ENCODE peak calls at places on chromosomes 12 and 14, in five cellular contexts. T is neural progenitor cell, Q is H9, X is fibroblast of lung, V is GM23338. J is an unnamed sample.

GRCh38 chr12:27851311-27851710 is 71.3 kb upstream of the MANSC4 start:
- DNase-seq in T (no peak), Q (no peak), X (no peak), V (no peak), J (no peak)

GRCh38 chr12:99977550-99977949 is 7.2 kb downstream of the ANKS1B start:
- DNase-seq in T (no peak), Q (no peak), X (no peak), V (no peak), J (no peak)

GRCh38 chr14:90398315-90398811 is 1.5 kb downstream of the CALM1 start:
- DNase-seq in T (peak; percentile 61), Q (peak; percentile 43), X (no peak), V (peak; percentile 22), J (peak; percentile 35)

GRCh38 chr12:16560273-16560672 is 45.7 kb downstream of the LMO3 start:
- DNase-seq in T (no peak), Q (no peak), X (no peak), V (peak; percentile 51), J (no peak)

GRCh38 chr12:124162151-124163110 is 132.5 kb upstream of the RFLNA start:
- DNase-seq in T (no peak), Q (no peak), X (no peak), V (no peak), J (peak; percentile 43)

GRCh38 chr12:42508913-42509312 is 80.6 kb downstream of the PRICKLE1 start:
- DNase-seq in T (no peak), Q (no peak), X (no peak), V (no peak), J (no peak)

GRCh38 chr12:132605892-132606291 is 4.5 kb downstream of the LRCOL1 start:
- DNase-seq in T (no peak), Q (no peak), X (no peak), V (no peak), J (no peak)

GRCh38 chr12:67714648-67715047 is 66.1 kb downstream of the DYRK2 start:
- DNase-seq in T (no peak), Q (no peak), X (no peak), V (no peak), J (peak; percentile 83)

GRCh38 chr14:101276309-101277091 is 284.8 kb upstream of the DIO3 start:
- DNase-seq in T (no peak), Q (no peak), X (no peak), V (peak; percentile 24), J (peak; percentile 92)

GRCh38 chr14:83714141-83714540 is 1815.8 kb upstream of the FLRT2 start:
- DNase-seq in T (no peak), Q (no peak), X (no peak), V (no peak), J (no peak)

GRCh38 chr12:119990382-119990874 is 1.4 kb downstream of the BICDL1 start:
- DNase-seq in T (peak; percentile 28), Q (no peak), X (no peak), V (peak; percentile 19), J (no peak)

GRCh38 chr12:84384384-84384783 is 528.2 kb downstream of the SLC6A15 start:
- DNase-seq in T (no peak), Q (no peak), X (no peak), V (no peak), J (no peak)

GRCh38 chr12:96329545-96329944 is 70.7 kb downstream of the CDK17 start:
- DNase-seq in T (no peak), Q (no peak), X (no peak), V (no peak), J (no peak)

GRCh38 chr12:96326628-96327227 is 73.5 kb downstream of the CDK17 start:
- DNase-seq in T (no peak), Q (no peak), X (no peak), V (no peak), J (no peak)

GRCh38 chr12:96327889-96328288 is 72.3 kb downstream of the CDK17 start:
- DNase-seq in T (no peak), Q (no peak), X (no peak), V (no peak), J (no peak)

GRCh38 chr12:96329018-96329417 is 71.2 kb downstream of the CDK17 start:
- DNase-seq in T (no peak), Q (no peak), X (no peak), V (no peak), J (no peak)

DNA sequence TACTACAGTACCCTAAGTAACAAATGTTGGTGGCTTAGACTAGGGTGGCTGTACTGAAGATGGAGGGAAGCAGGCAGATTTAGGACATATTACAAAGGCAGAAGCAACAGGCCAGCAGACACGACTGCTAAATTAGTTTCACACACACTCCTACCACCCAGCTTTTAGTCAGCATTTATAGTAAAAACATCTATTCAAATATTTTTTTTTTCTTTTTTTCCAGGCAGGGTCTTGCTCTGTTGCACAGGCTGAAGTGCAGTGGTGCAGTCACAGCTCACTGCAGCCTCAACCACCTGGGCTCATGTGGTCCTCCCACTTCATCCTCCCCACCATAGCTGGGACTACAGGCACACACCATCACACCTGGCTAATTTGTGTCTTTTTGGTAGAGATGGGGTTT is 72.9 kb downstream of the CDK17 start:
- DNase-seq in T (no peak), Q (no peak), X (no peak), V (no peak), J (no peak)
- H3K79me2 ChIP-seq in T (peaks cover 22% of the 10 kb centered on the region), Q (no peaks in the 10 kb centered on the region), X (peaks cover 79% of the 10 kb centered on the region), V (no peaks in the 10 kb centered on the region), J (peaks cover 16% of the 10 kb centered on the region)

DNA sequence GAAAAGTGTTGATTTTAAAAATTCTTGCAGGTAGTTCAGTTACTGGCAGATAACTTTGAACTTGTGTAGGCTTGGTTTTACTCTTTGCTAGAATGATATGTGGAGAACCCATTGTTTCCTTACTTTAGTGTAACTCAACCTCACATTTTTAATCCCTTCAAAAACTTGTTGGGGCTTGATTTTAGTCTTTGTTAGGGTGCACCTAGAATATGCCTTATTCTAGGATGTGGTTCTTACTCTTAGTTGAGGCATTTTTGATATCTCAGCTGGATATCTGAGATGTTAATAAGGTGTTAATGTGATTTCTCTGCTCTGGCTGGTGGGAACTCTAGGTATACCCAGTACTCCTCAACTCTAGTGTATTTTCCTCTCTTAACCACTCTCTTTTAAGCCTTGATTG is 10.0 kb downstream of the MNAT1 start:
- DNase-seq in T (no peak), Q (no peak), X (no peak), V (no peak), J (no peak)
- H3K79me2 ChIP-seq in T (peaks cover 96% of the 10 kb centered on the region), Q (peaks cover 8% of the 10 kb centered on the region), X (peaks cover 44% of the 10 kb centered on the region), V (peaks cover 97% of the 10 kb centered on the region), J (peaks cover 93% of the 10 kb centered on the region)

GRCh38 chr12:105234197-105234596 is 1.8 kb downstream of the APPL2 start:
- DNase-seq in T (no peak), Q (no peak), X (no peak), V (no peak), J (no peak)

GRCh38 chr12:105228966-105229365 is 7.0 kb downstream of the APPL2 start:
- DNase-seq in T (no peak), Q (no peak), X (no peak), V (no peak), J (no peak)

GRCh38 chr12:105229446-105229845 is 6.5 kb downstream of the APPL2 start:
- DNase-seq in T (no peak), Q (no peak), X (no peak), V (no peak), J (no peak)

GRCh38 chr12:105233045-105233905 is 2.7 kb downstream of the APPL2 start:
- DNase-seq in T (no peak), Q (no peak), X (no peak), V (no peak), J (no peak)

DNA sequence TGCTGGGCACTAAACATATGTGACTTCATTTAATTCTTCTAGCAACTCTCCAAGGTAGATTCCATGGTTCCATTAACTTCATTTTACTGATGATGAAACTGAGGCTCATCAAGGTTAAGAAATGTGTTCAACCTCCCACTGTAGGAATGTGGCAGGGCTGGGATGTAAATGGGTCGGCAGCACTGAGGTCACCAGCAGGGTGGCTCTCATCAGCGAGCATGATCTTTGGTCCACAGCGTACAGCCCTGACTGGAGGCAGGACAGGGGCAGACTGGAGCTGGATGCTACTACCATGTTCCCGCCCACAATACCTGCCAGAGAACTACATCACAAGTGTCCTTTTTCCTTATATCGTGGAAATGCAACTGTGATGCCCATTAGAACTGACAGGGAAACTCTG is 4.6 kb downstream of the APPL2 start:
- DNase-seq in T (no peak), Q (no peak), X (no peak), V (no peak), J (no peak)
- H3K79me2 ChIP-seq in T (peaks cover 37% of the 10 kb centered on the region), Q (peaks cover 2% of the 10 kb centered on the region), X (peaks cover 73% of the 10 kb centered on the region), V (peaks cover 43% of the 10 kb centered on the region), J (peaks cover 58% of the 10 kb centered on the region)

GRCh38 chr12:68905731-68906130 is 27.2 kb downstream of the CPM start:
- DNase-seq in T (no peak), Q (no peak), X (no peak), V (no peak), J (no peak)
- H3K79me2 ChIP-seq in T (no peaks in the 10 kb centered on the region), Q (no peaks in the 10 kb centered on the region), X (no peaks in the 10 kb centered on the region), V (no peaks in the 10 kb centered on the region), J (no peaks in the 10 kb centered on the region)

GRCh38 chr12:32836710-32837109 is 59.9 kb downstream of the PKP2 start:
- DNase-seq in T (no peak), Q (no peak), X (no peak), V (no peak), J (peak; percentile 64)
- H3K79me2 ChIP-seq in T (no peaks in the 10 kb centered on the region), Q (no peaks in the 10 kb centered on the region), X (no peaks in the 10 kb centered on the region), V (no peaks in the 10 kb centered on the region), J (no peaks in the 10 kb centered on the region)

DNA sequence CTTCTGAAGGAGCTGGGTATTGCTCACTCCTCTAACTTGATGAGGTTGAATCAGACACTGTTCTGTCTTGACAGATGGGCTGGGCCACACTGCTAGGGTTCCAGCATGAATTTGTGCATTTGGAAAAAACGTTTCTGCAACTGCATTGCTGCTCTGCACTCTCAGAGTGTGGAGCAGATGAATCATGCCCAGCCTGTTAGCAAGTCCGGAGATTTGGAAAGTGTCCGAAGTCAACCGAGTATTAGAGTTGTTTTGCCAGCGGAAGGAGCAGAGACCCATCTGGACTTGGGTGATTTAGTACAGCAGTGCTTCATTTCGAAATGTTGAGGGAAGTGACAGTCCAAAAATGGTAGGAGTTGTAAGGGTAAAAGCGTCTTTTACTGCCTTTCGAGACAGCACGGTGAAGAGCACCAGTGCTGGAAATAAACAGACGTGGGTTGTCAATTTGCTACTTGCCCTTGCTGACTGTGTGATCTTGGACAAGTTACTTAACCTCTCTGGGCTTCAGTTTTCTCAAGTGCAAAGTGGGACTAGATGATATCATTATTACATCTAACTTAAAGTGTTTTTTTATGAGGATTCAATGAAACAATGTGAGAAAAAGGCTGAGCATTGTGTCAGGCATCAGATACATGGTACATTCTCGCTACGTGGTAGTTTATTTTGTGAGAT is 139.5 kb downstream of the CHST11 start:
- DNase-seq in T (no peak), Q (no peak), X (peak; percentile 92), V (no peak), J (no peak)
- H3K79me2 ChIP-seq in T (no peaks in the 10 kb centered on the region), Q (peaks cover 2% of the 10 kb centered on the region), X (no peaks in the 10 kb centered on the region), V (no peaks in the 10 kb centered on the region), J (peaks cover 22% of the 10 kb centered on the region)

GRCh38 chr12:76031414-76032042 is at the start of gene PHLDA1:
- DNase-seq in T (peak; percentile 93), Q (peak; percentile 96), X (peak; percentile 98), V (peak; percentile 93), J (peak; percentile 98)
- H3K79me2 ChIP-seq in T (peaks cover 19% of the 10 kb centered on the region), Q (peaks cover 11% of the 10 kb centered on the region), X (peaks cover 84% of the 10 kb centered on the region), V (peaks cover 17% of the 10 kb centered on the region), J (peaks cover 98% of the 10 kb centered on the region)

J was measured in PC-3.